ENCODE peak calls at places on chromosomes 5 and 9, in four cellular contexts. F is esophagus squamous epithelium, T is left ventricle myocardium inferior, P is esophagus muscularis mucosa. K is an unnamed sample. For H3K36me3, the result is how much of the 10 kb centered on the place peaks cover.

GRCh38 chr5:1137567-1138444 is 25.9 kb upstream of the SLC12A7 start:
- DNase-seq in F (no peak), T (no peak), P (no peak), K (no peak)

GRCh38 chr5:39906146-39906545 is 481.4 kb upstream of the DAB2 start:
- DNase-seq in F (no peak), T (no peak), P (no peak), K (peak)

GRCh38 chr9:74666625-74667316 is 169.6 kb downstream of the RORB start:
- DNase-seq in F (no peak), T (no peak), P (no peak), K (peak)

GRCh38 chr5:149838881-149839739 is 105.5 kb downstream of the PDE6A start:
- DNase-seq in F (no peak), T (no peak), P (no peak), K (peak)

GRCh38 chr9:113992276-113992951 is 85.7 kb downstream of the AMBP start:
- DNase-seq in F (no peak), T (peak), P (no peak), K (no peak)

GRCh38 chr9:35415769-35416427 is 74.0 kb upstream of the RUSC2 start:
- DNase-seq in F (no peak), T (no peak), P (no peak), K (peak)

GRCh38 chr9:19050637-19051591 is 1.7 kb downstream of the RRAGA start:
- DNase-seq in F (no peak), T (no peak), P (no peak), K (peak)

GRCh38 chr5:37248970-37249819 is at the start of gene CPLANE1:
- DNase-seq in F (peak), T (peak), P (peak), K (peak)

DNA sequence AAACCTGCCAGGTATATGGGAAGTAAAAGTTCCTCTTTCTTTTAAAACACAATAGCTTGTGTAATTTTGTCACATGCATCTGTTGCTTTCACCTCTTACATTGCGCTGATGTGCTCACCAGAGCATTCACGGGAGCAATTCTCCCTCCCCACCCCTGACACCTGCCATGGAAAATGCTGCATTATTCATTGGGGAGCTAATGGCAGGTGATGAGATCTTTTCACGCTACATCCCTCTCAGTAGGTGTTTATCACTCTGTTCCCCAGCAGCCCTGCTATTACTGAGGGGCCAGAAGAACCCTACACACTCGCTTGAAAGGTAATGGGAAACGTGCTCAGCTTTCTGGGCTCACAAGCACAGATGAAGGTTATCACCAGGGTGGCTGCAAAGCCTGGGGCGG is 398.0 kb downstream of the PSAT1 start:
- DNase-seq in F (no peak), T (no peak), P (no peak), K (no peak)
- TF ChIP-seq CTCF in F (no peak), T (no peak), P (no peak), K (no peak)

DNA sequence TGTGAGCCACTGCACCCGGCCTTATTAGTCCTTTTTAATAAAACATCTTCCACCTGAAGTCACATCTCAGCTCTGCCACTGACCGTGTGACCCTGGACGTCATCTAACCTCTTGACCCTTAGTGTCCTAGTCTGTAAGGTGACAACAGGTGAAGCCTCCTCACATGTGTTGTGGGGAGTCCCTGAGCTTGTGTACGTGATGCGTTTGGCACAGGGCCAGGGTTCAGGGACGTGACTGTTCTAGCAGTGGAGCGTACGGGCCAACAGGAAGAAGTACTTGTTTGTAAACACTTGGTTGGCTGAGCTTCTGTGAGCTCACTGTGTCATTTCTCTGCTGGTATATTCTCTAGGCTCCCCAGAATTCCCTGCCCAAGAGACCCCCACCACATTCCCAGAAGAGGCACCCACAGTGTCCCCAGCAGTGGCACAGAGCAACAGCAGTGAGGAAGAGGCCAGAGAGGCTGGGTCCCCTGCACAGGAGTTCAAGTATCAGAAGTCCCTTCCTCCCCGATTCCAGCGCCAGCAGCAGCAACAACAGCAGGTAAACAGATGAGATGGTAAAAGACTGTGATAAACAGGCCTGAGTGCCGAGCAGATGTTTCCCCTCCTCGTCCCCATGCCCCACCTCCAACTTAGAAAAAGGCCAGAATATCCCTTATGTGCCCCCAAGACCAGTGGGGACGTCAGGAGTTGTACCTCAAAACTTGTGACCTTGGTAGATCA is 35.3 kb upstream of the POMT1 start:
- DNase-seq in F (no peak), T (no peak), P (no peak), K (no peak)
- H3K36me3 ChIP-seq in F (half or more), T (half or more), P (half or more), K (under half)

DNA sequence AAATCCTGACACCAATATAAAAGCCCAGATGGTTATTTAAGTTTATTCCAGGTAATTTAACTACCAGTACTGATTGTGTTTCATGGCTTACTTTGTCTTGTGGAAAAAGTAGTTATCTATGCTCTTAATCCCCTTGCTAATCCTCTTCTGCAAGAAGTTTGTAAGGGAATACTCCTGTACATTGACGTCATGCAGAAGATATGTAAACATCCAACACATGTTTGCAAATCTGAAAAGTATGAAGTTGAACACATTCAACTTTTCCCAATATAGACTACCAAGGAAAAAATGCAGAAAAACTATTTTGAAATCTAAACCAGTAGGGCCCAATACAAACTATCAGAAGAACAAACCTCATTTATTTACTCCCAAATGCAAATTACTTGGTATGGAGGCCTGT is 56.3 kb upstream of the ELL2 start:
- DNase-seq in F (no peak), T (no peak), P (no peak), K (peak)
- TF ChIP-seq CTCF in F (no peak), T (no peak), P (no peak), K (no peak)

GRCh38 chr9:109094268-109094667 is 25.5 kb downstream of the TMEM245 start:
- DNase-seq in F (no peak), T (no peak), P (no peak), K (no peak)
- H3K36me3 ChIP-seq in F (half or more), T (under half), P (under half), K (under half)

DNA sequence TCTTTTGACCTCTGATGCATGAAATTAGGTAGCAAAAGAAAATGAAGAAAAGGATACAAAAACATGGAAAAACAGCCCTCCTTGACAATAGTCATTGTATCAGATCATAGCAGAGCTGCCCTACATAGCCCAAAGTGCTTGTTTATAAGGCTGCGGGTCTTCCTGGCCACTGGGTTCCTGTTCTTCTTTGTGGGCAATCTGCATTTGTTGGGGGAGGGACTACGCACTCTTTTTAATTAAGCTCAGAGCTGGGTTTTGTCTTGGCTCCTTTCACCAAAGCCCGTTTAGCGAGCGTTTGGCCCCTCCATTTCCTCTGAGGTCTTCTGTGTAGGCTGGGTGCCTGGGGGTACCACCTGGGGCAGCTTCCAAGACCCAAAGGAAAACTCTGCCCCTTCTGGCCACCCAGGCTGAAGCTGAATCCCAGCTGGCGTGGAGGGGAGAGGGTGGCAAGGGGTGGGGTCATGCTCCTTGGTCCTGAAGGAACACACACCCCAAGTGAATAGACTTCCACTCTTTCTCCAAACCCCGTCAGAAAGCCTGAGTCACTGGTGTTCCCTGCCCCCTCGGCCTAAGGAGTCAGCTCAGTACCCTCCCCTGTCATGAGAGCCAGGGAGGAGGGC is 6.5 kb upstream of the PAX5 start:
- DNase-seq in F (no peak), T (no peak), P (no peak), K (no peak)
- TF ChIP-seq CTCF in F (no peak), T (no peak), P (no peak), K (no peak)

GRCh38 chr9:133536080-133536479 is 1.6 kb downstream of the ADAMTSL2 start:
- DNase-seq in F (no peak), T (no peak), P (no peak), K (no peak)

GRCh38 chr9:133537257-133537656 is 2.8 kb downstream of the ADAMTSL2 start:
- DNase-seq in F (no peak), T (no peak), P (no peak), K (no peak)

GRCh38 chr9:133538176-133538575 is 3.7 kb downstream of the ADAMTSL2 start:
- DNase-seq in F (no peak), T (no peak), P (no peak), K (peak)

GRCh38 chr9:133535285-133535877 is 877 bp downstream of the ADAMTSL2 start:
- DNase-seq in F (no peak), T (no peak), P (no peak), K (no peak)

DNA sequence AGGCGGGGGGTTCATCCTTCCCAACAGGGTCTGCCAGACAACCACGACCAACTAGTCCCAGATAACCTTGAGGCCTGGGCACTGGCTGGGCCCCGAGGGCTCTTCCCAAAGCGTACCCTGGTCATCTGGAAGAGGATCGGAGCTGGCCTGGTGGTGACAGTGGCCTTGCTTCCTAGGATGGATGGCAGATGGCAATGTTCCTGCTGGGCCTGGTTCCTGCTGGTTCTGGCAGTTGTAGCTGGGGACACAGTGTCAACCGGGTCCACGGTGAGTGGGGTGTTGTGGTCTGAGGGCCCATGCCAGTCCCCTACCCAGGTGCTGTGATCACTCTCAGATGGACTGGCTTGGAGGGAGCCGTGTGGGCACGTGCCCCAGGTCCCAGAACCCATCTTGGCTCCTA is 2.0 kb downstream of the ADAMTSL2 start:
- DNase-seq in F (no peak), T (no peak), P (no peak), K (no peak)
- H3K36me3 ChIP-seq in F (under half), T (under half), P (under half), K (under half)

DNA sequence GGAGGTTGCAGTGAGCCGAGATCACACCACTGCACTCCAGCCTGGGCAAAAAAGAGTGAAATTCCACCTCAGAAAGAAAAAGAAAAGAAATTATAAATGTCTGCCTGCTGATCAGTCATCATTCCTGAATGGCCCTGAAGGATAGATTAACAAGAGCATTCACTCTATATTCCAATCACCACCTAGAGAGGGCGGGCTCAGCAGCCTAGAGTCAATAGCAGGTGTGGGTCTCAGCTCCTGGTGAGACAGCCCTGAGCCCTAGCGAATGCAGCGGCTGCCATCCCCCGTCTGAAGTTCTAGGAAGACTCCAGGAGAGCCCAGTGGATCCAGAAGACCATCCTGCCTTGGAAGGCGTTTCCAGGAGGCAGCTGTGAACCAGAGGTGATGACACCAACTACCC is 12.0 kb downstream of the FBP1 start:
- DNase-seq in F (no peak), T (no peak), P (no peak), K (no peak)
- TF ChIP-seq CTCF in F (no peak), T (no peak), P (no peak), K (no peak)

GRCh38 chr9:109072133-109072692 is 47.5 kb downstream of the TMEM245 start:
- DNase-seq in F (no peak), T (no peak), P (no peak), K (no peak)

GRCh38 chr9:109072810-109073435 is 46.8 kb downstream of the TMEM245 start:
- DNase-seq in F (no peak), T (no peak), P (no peak), K (no peak)

GRCh38 chr9:109063765-109064164 is 50.5 kb upstream of the CTNNAL1 start:
- DNase-seq in F (no peak), T (no peak), P (no peak), K (peak)

GRCh38 chr9:109064963-109065701 is 51.8 kb upstream of the CTNNAL1 start:
- DNase-seq in F (no peak), T (no peak), P (no peak), K (peak)

DNA sequence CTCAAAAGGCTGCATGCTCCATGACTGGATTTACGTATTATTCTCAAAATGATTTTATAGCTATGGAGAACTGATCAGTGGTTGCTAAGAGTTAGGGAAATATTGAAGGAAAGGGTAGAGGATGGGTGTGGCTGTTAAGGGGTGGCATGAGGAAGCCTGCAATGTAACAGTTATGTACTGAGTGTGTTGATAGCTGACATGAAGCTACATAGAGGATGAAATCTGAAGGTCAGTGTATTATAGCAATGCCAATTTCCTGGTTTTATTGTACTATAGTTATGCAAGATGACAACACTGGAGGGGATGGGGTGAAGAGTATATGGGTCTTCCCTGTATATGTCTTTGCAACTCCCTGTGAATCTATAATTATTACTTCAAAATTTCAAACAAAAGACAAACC is 51.0 kb downstream of the TMEM245 start:
- DNase-seq in F (no peak), T (no peak), P (no peak), K (no peak)
- H3K36me3 ChIP-seq in F (half or more), T (half or more), P (half or more), K (under half)

GRCh38 chr9:135498381-135499126 is 1.9 kb upstream of the MRPS2 start:
- DNase-seq in F (no peak), T (no peak), P (no peak), K (no peak)

GRCh38 chr9:135500525-135501260 is at the start of gene MRPS2:
- DNase-seq in F (peak), T (peak), P (no peak), K (peak)

GRCh38 chr9:135501261-135502167 is 1.0 kb downstream of the MRPS2 start:
- DNase-seq in F (no peak), T (no peak), P (no peak), K (peak)

GRCh38 chr9:135500071-135500524 is 384 bp upstream of the MRPS2 start:
- DNase-seq in F (no peak), T (no peak), P (no peak), K (no peak)

GRCh38 chr9:135499326-135500070 is 984 bp upstream of the MRPS2 start:
- DNase-seq in F (peak), T (peak), P (peak), K (peak)
- TF ChIP-seq CTCF in F (no peak), T (no peak), P (no peak), K (no peak)

GRCh38 chr9:134048582-134048968 is 19.3 kb downstream of the BRD3 start:
- DNase-seq in F (no peak), T (no peak), P (no peak), K (no peak)

GRCh38 chr9:134049772-134050588 is 17.8 kb downstream of the BRD3 start:
- DNase-seq in F (no peak), T (no peak), P (no peak), K (no peak)

GRCh38 chr9:134050726-134051125 is 17.1 kb downstream of the BRD3 start:
- DNase-seq in F (no peak), T (no peak), P (no peak), K (no peak)

GRCh38 chr9:134047868-134048581 is 19.8 kb downstream of the BRD3 start:
- DNase-seq in F (no peak), T (no peak), P (no peak), K (no peak)

DNA sequence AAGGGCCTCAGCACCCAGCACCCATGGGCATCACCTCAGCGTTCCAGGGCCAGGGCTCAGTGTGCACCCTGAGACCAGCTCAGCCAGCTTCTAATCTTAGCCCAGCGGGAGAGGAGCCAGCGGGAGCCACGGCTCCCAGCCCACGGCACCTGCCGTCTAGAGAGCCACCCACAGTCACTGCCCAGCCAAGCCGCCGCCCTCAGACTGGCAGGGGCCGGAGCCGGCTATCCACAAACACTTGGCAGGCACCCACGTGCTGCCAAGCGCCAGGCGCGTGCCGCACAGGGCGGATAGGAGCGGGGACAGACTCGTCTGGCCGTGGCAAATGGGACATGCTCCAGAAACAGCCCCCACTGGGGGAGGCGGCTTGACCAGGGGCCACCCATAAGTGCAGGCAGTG is 18.6 kb downstream of the BRD3 start:
- DNase-seq in F (no peak), T (peak), P (no peak), K (no peak)
- H3K36me3 ChIP-seq in F (half or more), T (half or more), P (half or more), K (half or more)

K was measured in bronchial epithelial cell.